ENCODE peak calls at places on chromosomes 5 and 9, in nine cellular contexts. Z, J, A, E, B, F, X, C and H are unnamed samples.

GRCh38 chr5:142841511-142842255 is 71.5 kb downstream of the ARHGAP26 start:
- DNase-seq in F (no peak), X (peak), Z (peak), C (no peak), J (no peak), B (no peak), A (no peak), E (no peak), H (no peak)

GRCh38 chr9:38682713-38683112 is 37.2 kb downstream of the FAM240B start:
- DNase-seq in A (peak), X (peak), E (no peak), Z (no peak), J (peak), C (no peak), F (no peak), B (peak), H (peak)

GRCh38 chr5:149271717-149272558 is at the start of gene AFAP1L1:
- DNase-seq in C (no peak), F (peak), A (peak), E (peak), B (peak), X (peak), J (peak), Z (peak), H (no peak)

GRCh38 chr5:167577616-167578015 is 713.8 kb upstream of the WWC1 start:
- DNase-seq in Z (no peak), E (no peak), X (no peak), J (no peak), C (no peak), B (no peak), A (no peak), F (no peak), H (no peak)

GRCh38 chr9:80369641-80370040 is 797.9 kb downstream of the TLE4 start:
- DNase-seq in J (no peak), F (no peak), C (no peak), B (no peak), E (no peak), Z (no peak), X (no peak), A (no peak), H (no peak)

GRCh38 chr5:141598389-141599360 is 20.1 kb downstream of the DIAPH1 start:
- DNase-seq in Z (no peak), X (no peak), C (no peak), E (no peak), F (no peak), A (no peak), B (no peak), J (no peak), H (no peak)

GRCh38 chr5:163079618-163080017 is 357.8 kb upstream of the CCNG1 start:
- DNase-seq in Z (peak), X (peak), J (no peak), E (peak), A (no peak), C (no peak), B (no peak), F (no peak), H (no peak)

GRCh38 chr5:168288349-168289245 is 2.8 kb upstream of the WWC1 start:
- DNase-seq in C (no peak), X (peak), E (no peak), Z (no peak), B (peak), A (peak), F (no peak), J (no peak), H (peak)

GRCh38 chr5:172399336-172399735 is 55.0 kb downstream of the SH3PXD2B start:
- DNase-seq in A (no peak), X (no peak), E (no peak), Z (no peak), F (no peak), C (no peak), J (no peak), B (no peak), H (no peak)

GRCh38 chr5:9198399-9198798 is 347.5 kb downstream of the SEMA5A start:
- DNase-seq in X (no peak), J (no peak), F (no peak), Z (no peak), C (no peak), E (no peak), B (no peak), A (no peak), H (no peak)

GRCh38 chr9:121107041-121107440 is 32.3 kb downstream of the CNTRL start:
- DNase-seq in J (peak), X (peak), F (peak), C (no peak), A (peak), Z (no peak), E (peak), B (peak), H (no peak)

GRCh38 chr9:127397722-127398647 is 1.0 kb downstream of the SLC2A8 start:
- DNase-seq in J (peak), F (peak), B (peak), Z (peak), X (peak), E (peak), C (no peak), A (no peak), H (no peak)

GRCh38 chr9:127858041-127858512 is 3.6 kb upstream of the ENG start:
- DNase-seq in F (no peak), E (no peak), B (no peak), A (no peak), Z (peak), J (no peak), X (no peak), C (no peak), H (no peak)

GRCh38 chr5:159915913-159916840 is at the start of gene ADRA1B:
- DNase-seq in Z (peak), F (peak), A (no peak), C (no peak), E (peak), J (peak), B (peak), X (peak), H (no peak)

GRCh38 chr5:132190161-132190817 is 37.4 kb downstream of the P4HA2 start:
- DNase-seq in C (no peak), X (peak), B (peak), Z (peak), J (peak), A (peak), E (peak), F (peak), H (peak)

GRCh38 chr5:42490836-42491235 is 67.6 kb downstream of the GHR start:
- DNase-seq in E (no peak), C (no peak), B (no peak), X (no peak), A (no peak), F (no peak), Z (no peak), J (no peak), H (no peak)

GRCh38 chr9:20636883-20637440 is 14.7 kb upstream of the MLLT3 start:
- DNase-seq in C (no peak), A (no peak), F (no peak), J (no peak), Z (no peak), B (no peak), X (peak), E (no peak), H (no peak)

GRCh38 chr5:163649522-163649921 is 144.1 kb downstream of the MAT2B start:
- DNase-seq in B (peak), E (no peak), A (peak), X (no peak), F (no peak), C (no peak), Z (no peak), J (no peak), H (peak)

GRCh38 chr5:111454198-111454606 is 58.1 kb downstream of the STARD4 start:
- DNase-seq in Z (peak), B (no peak), A (no peak), X (no peak), E (no peak), F (no peak), J (no peak), C (no peak), H (no peak)

GRCh38 chr9:35629597-35629996 is 11.4 kb upstream of the CD72 start:
- DNase-seq in J (no peak), Z (no peak), F (no peak), X (no peak), A (no peak), B (no peak), E (no peak), C (no peak), H (no peak)

GRCh38 chr9:133050142-133050541 is 11.6 kb upstream of the CEL start:
- DNase-seq in E (no peak), Z (no peak), B (no peak), A (no peak), J (no peak), C (no peak), F (no peak), X (no peak), H (no peak)

GRCh38 chr9:69173497-69173890 is 583 bp upstream of the TJP2 start:
- DNase-seq in J (no peak), X (peak), F (no peak), Z (no peak), A (no peak), B (no peak), E (no peak), C (no peak), H (no peak)

GRCh38 chr5:79464695-79465332 is 49.1 kb downstream of the HOMER1 start:
- DNase-seq in X (peak), Z (peak), C (no peak), A (peak), F (no peak), B (no peak), J (peak), E (no peak), H (no peak)

GRCh38 chr9:121902483-121903135 is 190.5 kb downstream of the TTLL11 start:
- DNase-seq in F (no peak), B (no peak), A (no peak), C (peak), E (no peak), Z (peak), J (no peak), X (no peak), H (no peak)

GRCh38 chr9:113154471-113154870 is 3.7 kb downstream of the SLC31A2 start:
- DNase-seq in F (no peak), C (no peak), J (no peak), B (no peak), E (peak), A (no peak), Z (no peak), X (no peak), H (no peak)

GRCh38 chr9:90219548-90220118 is 423.0 kb downstream of the DIRAS2 start:
- DNase-seq in Z (no peak), X (peak), E (peak), C (no peak), F (peak), B (peak), J (peak), A (no peak), H (no peak)

GRCh38 chr9:131402073-131402472 is 8.2 kb downstream of the PRRC2B start:
- DNase-seq in B (no peak), F (peak), X (no peak), J (no peak), A (no peak), Z (no peak), C (no peak), E (no peak), H (no peak)

GRCh38 chr5:53059281-53059680 is 50.3 kb downstream of the MOCS2 start:
- DNase-seq in B (no peak), E (no peak), A (no peak), F (no peak), C (no peak), J (no peak), Z (no peak), X (no peak), H (no peak)

GRCh38 chr9:137198051-137198747 is 2.3 kb downstream of the TPRN start:
- DNase-seq in A (no peak), J (no peak), F (no peak), E (no peak), C (no peak), Z (no peak), B (no peak), X (no peak), H (no peak)

GRCh38 chr9:133249337-133249736 is 25.7 kb downstream of the ABO start:
- DNase-seq in A (no peak), X (no peak), E (no peak), C (no peak), Z (peak), B (no peak), J (no peak), F (no peak), H (no peak)

GRCh38 chr5:85549836-85550599 is 1067.7 kb upstream of the COX7C start:
- DNase-seq in X (no peak), C (no peak), F (no peak), E (no peak), J (no peak), B (no peak), A (no peak), Z (no peak), H (no peak)

GRCh38 chr9:68625559-68625958 is 79.5 kb upstream of the PIP5K1B start:
- DNase-seq in X (no peak), C (no peak), F (no peak), J (no peak), B (no peak), Z (no peak), A (no peak), E (no peak), H (no peak)

GRCh38 chr9:90998573-90998972 is 197.0 kb downstream of the SYK start:
- DNase-seq in C (no peak), B (no peak), Z (no peak), A (no peak), F (no peak), E (no peak), X (no peak), J (no peak), H (no peak)

GRCh38 chr5:139689631-139690384 is 41.7 kb downstream of the CXXC5 start:
- DNase-seq in J (peak), A (no peak), X (peak), Z (peak), F (peak), C (no peak), B (no peak), E (peak), H (peak)
- TF ChIP-seq REST in J (no peak), A (no peak), X (no peak), Z (no peak), F (no peak), C (no peak), B (no peak), E (no peak), H (no peak)

GRCh38 chr5:73311291-73312110 is 137.1 kb downstream of the FOXD1 start:
- DNase-seq in J (no peak), F (no peak), B (no peak), A (no peak), E (no peak), Z (no peak), C (no peak), X (peak), H (no peak)

GRCh38 chr5:73314395-73315195 is 134.0 kb downstream of the FOXD1 start:
- DNase-seq in J (no peak), X (no peak), E (peak), B (no peak), C (no peak), Z (no peak), A (no peak), F (no peak), H (no peak)

GRCh38 chr5:73312872-73313510 is 135.6 kb downstream of the FOXD1 start:
- DNase-seq in F (no peak), X (no peak), B (no peak), Z (no peak), C (no peak), A (no peak), E (no peak), J (no peak), H (no peak)

GRCh38 chr5:73307645-73308346 is 134.8 kb downstream of the TMEM174 start:
- DNase-seq in A (no peak), Z (no peak), X (no peak), F (no peak), C (no peak), J (no peak), B (no peak), E (no peak), H (no peak)

GRCh38 chr5:73312146-73312871 is 136.3 kb downstream of the FOXD1 start:
- DNase-seq in J (no peak), X (peak), B (no peak), E (peak), F (no peak), A (no peak), C (no peak), Z (no peak), H (no peak)
- TF ChIP-seq CTCF in J (no peak), X (peak), B (no peak), E (no peak), F (peak), A (no peak), C (peak), Z (peak), H (peak)

GRCh38 chr9:94005272-94005901 is 50.2 kb upstream of the BARX1 start:
- DNase-seq in E (no peak), J (no peak), B (no peak), A (no peak), C (no peak), X (no peak), Z (no peak), F (no peak), H (no peak)

GRCh38 chr9:93996863-93997262 is 41.7 kb upstream of the BARX1 start:
- DNase-seq in A (no peak), X (peak), Z (no peak), J (no peak), B (no peak), C (no peak), F (no peak), E (no peak), H (no peak)

GRCh38 chr9:94002316-94003140 is 47.4 kb upstream of the BARX1 start:
- DNase-seq in Z (peak), J (peak), C (no peak), X (peak), E (peak), F (peak), A (no peak), B (peak), H (peak)
- TF ChIP-seq REST in Z (no peak), J (no peak), C (no peak), X (no peak), E (no peak), F (no peak), A (no peak), B (no peak), H (no peak)

DNA sequence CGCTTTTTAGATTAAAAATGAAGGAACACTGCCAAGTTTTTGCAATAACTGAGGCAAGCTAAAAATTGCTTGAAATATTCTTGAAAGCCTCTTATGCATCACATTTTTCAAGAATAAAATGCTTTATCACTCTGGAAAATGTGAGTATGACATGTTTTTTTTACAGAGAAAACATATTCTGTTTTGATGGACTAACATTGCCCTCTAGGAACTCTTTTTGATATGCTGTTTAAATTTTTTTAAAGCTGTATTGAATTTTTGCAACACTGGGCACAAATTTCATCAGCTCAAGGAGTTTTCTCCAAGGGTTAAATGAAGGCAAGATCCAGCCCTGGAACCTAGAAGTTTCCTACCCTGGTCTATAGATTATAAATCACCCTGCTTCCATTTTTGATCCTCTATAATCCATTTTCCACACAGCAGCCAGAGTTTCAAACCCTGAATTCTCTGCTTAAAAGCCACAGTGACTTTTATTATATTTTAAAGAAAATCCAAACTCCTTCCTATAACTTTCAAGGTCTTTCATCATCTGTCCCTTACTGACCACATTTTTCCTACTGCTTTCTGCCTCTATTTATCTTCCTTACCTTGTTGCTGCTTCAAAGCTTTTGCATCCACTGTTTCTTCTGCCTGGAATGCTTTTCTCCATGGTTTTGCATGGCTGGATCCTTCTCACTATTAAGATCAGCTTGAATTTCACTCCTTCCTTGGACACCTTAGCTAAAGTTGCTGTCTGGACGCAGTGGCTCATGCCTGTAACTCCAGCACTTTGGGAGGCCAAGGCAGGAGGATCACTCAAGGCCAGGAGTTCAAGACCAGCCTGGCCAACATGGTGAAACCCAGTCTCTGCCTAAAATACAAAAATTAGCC is 60.9 kb downstream of the IL31RA start:
- DNase-seq in Z (no peak), X (no peak), F (no peak), C (no peak), A (no peak), J (no peak), E (no peak), B (no peak), H (no peak)
- TF ChIP-seq CTCF in Z (no peak), X (no peak), F (no peak), C (no peak), A (no peak), J (no peak), E (no peak), B (no peak), H (no peak)

DNA sequence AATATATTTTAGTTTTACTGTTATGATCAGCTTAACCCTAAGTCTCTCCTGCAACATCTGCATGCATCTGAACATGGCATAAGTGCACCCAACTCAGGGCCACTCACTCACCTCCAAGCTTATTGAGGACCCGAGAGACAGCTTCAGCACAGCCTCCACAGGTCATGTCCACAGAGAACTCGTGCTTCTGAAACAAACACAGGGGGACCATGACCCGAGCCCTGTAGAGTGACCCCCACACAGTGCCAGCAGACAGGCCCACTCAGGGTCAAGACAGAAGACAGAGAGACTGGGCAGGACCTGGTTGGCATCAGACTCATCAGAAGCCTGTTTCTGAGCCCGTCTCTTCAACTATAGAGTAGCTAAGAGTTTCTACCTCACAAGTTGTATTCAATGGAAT is 6.8 kb downstream of the ATOX1 start:
- DNase-seq in E (no peak), C (no peak), X (no peak), J (no peak), F (no peak), A (no peak), Z (no peak), B (no peak), H (no peak)
- TF ChIP-seq REST in E (no peak), C (no peak), X (no peak), J (no peak), F (no peak), A (no peak), Z (no peak), B (no peak), H (no peak)

GRCh38 chr9:21801683-21802417 is 586 bp upstream of the MTAP start:
- DNase-seq in E (no peak), X (peak), J (peak), F (no peak), B (peak), C (no peak), A (peak), Z (peak), H (no peak)
- TF ChIP-seq CTCF in E (no peak), X (no peak), J (no peak), F (no peak), B (no peak), C (no peak), A (no peak), Z (no peak), H (no peak)

DNA sequence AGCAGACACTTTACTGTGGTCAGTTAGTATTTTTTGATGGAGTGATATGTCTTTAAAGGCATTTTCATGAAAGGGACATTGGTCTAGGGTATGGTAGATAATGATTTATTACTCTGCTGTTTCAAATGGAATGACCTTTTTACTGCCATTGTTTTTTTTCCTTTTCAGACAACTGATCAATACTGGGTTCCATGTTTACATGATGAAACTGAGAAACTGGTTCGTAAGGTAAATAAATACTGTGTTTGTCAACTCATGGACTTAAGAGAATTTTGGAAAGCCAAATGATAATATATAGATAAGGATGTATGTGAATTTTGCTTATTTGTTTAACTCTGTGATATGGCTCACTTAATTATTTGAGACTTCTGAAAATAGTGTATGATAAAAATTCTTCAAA is 35.5 kb downstream of the VPS13A start:
- DNase-seq in Z (no peak), F (no peak), E (no peak), X (no peak), C (no peak), A (no peak), B (no peak), J (no peak), H (no peak)
- TF ChIP-seq REST in Z (no peak), F (no peak), E (no peak), X (no peak), C (no peak), A (no peak), B (no peak), J (no peak), H (no peak)